ENCODE peak calls at places on chromosomes 16 and 17, in nine cellular contexts. One of them, this sample, is unnamed.

GRCh38 chr17:10226930-10227695 is 28.7 kb upstream of the GAS7 start:
- DNase-seq in foreskin fibroblast: peak; percentile 4
- DNase-seq in fibroblast of lung: no peak
- DNase-seq in fibroblast of mammary gland: peak; percentile 33
- DNase-seq in left ventricle myocardium inferior: peak; percentile 58
- DNase-seq in mucosa of descending colon: peak; percentile 69
- DNase-seq in IMR-90: peak; percentile 22
- DNase-seq in brain microvascular endothelial cell: no peak
- DNase-seq in NB4: peak; percentile 74
- DNase-seq in this sample: peak; percentile 56

GRCh38 chr17:5283531-5284315 is 1.6 kb downstream of the RABEP1 start:
- DNase-seq in foreskin fibroblast: no peak
- DNase-seq in fibroblast of lung: peak; percentile 80
- DNase-seq in fibroblast of mammary gland: no peak
- DNase-seq in left ventricle myocardium inferior: no peak
- DNase-seq in mucosa of descending colon: no peak
- DNase-seq in IMR-90: peak; percentile 19
- DNase-seq in brain microvascular endothelial cell: no peak
- DNase-seq in NB4: peak; percentile 19
- DNase-seq in this sample: no peak

GRCh38 chr17:6474906-6475305 is 30.7 kb downstream of the PIMREG start:
- DNase-seq in foreskin fibroblast: no peak
- DNase-seq in fibroblast of lung: no peak
- DNase-seq in fibroblast of mammary gland: no peak
- DNase-seq in left ventricle myocardium inferior: no peak
- DNase-seq in mucosa of descending colon: no peak
- DNase-seq in IMR-90: no peak
- DNase-seq in brain microvascular endothelial cell: no peak
- DNase-seq in NB4: no peak
- DNase-seq in this sample: peak; percentile 34

GRCh38 chr17:50111687-50112655 is 16.8 kb downstream of the PDK2 start:
- DNase-seq in foreskin fibroblast: no peak
- DNase-seq in fibroblast of lung: no peak
- DNase-seq in fibroblast of mammary gland: no peak
- DNase-seq in left ventricle myocardium inferior: peak; percentile 77
- DNase-seq in mucosa of descending colon: no peak
- DNase-seq in IMR-90: no peak
- DNase-seq in brain microvascular endothelial cell: no peak
- DNase-seq in NB4: no peak
- DNase-seq in this sample: no peak

GRCh38 chr17:55563363-55563762 is 52.1 kb upstream of the SMIM36 start:
- DNase-seq in foreskin fibroblast: no peak
- DNase-seq in fibroblast of lung: no peak
- DNase-seq in fibroblast of mammary gland: no peak
- DNase-seq in left ventricle myocardium inferior: no peak
- DNase-seq in mucosa of descending colon: no peak
- DNase-seq in IMR-90: no peak
- DNase-seq in brain microvascular endothelial cell: no peak
- DNase-seq in NB4: no peak
- DNase-seq in this sample: no peak

GRCh38 chr16:49342336-49343265 is 31.0 kb upstream of the C16orf78 start:
- DNase-seq in foreskin fibroblast: no peak
- DNase-seq in fibroblast of lung: no peak
- DNase-seq in fibroblast of mammary gland: no peak
- DNase-seq in left ventricle myocardium inferior: no peak
- DNase-seq in mucosa of descending colon: no peak
- DNase-seq in IMR-90: no peak
- DNase-seq in brain microvascular endothelial cell: no peak
- DNase-seq in NB4: no peak
- DNase-seq in this sample: no peak

GRCh38 chr16:1959269-1960039 is at the start of gene NDUFB10:
- DNase-seq in foreskin fibroblast: peak; percentile 92
- DNase-seq in fibroblast of lung: peak; percentile 83
- DNase-seq in fibroblast of mammary gland: peak; percentile 91
- DNase-seq in left ventricle myocardium inferior: peak; percentile 94
- DNase-seq in mucosa of descending colon: peak; percentile 95
- DNase-seq in IMR-90: peak; percentile 87
- DNase-seq in brain microvascular endothelial cell: peak; percentile 78
- DNase-seq in NB4: peak; percentile 93
- DNase-seq in this sample: peak; percentile 92

GRCh38 chr17:42248351-42249179 is 27.6 kb downstream of the STAT5B start:
- DNase-seq in foreskin fibroblast: peak; percentile 60
- DNase-seq in fibroblast of lung: peak; percentile 93
- DNase-seq in fibroblast of mammary gland: peak; percentile 94
- DNase-seq in left ventricle myocardium inferior: peak; percentile 60
- DNase-seq in mucosa of descending colon: peak; percentile 76
- DNase-seq in IMR-90: peak; percentile 93
- DNase-seq in brain microvascular endothelial cell: peak; percentile 87
- DNase-seq in NB4: peak; percentile 94
- DNase-seq in this sample: peak; percentile 98

GRCh38 chr16:85077039-85077438 is 35.2 kb downstream of the CIBAR2 start:
- DNase-seq in foreskin fibroblast: no peak
- DNase-seq in fibroblast of lung: no peak
- DNase-seq in fibroblast of mammary gland: no peak
- DNase-seq in left ventricle myocardium inferior: no peak
- DNase-seq in mucosa of descending colon: no peak
- DNase-seq in IMR-90: no peak
- DNase-seq in brain microvascular endothelial cell: no peak
- DNase-seq in NB4: peak; percentile 79
- DNase-seq in this sample: no peak

GRCh38 chr17:46771601-46772012 is 46.9 kb downstream of the WNT3 start:
- DNase-seq in foreskin fibroblast: no peak
- DNase-seq in fibroblast of lung: peak; percentile 30
- DNase-seq in fibroblast of mammary gland: no peak
- DNase-seq in left ventricle myocardium inferior: no peak
- DNase-seq in mucosa of descending colon: peak; percentile 27
- DNase-seq in IMR-90: no peak
- DNase-seq in brain microvascular endothelial cell: no peak
- DNase-seq in NB4: peak; percentile 72
- DNase-seq in this sample: peak; percentile 20

GRCh38 chr16:58000706-58001676 is at the start of gene USB1:
- DNase-seq in foreskin fibroblast: peak; percentile 74
- DNase-seq in fibroblast of lung: peak; percentile 77
- DNase-seq in fibroblast of mammary gland: peak; percentile 69
- DNase-seq in left ventricle myocardium inferior: peak; percentile 92
- DNase-seq in mucosa of descending colon: peak; percentile 88
- DNase-seq in IMR-90: peak; percentile 73
- DNase-seq in brain microvascular endothelial cell: peak; percentile 75
- DNase-seq in NB4: peak; percentile 93
- DNase-seq in this sample: peak; percentile 78

GRCh38 chr17:6936370-6937028 is 59.4 kb upstream of the ALOX12 start:
- DNase-seq in foreskin fibroblast: no peak
- DNase-seq in fibroblast of lung: peak; percentile 24
- DNase-seq in fibroblast of mammary gland: peak; percentile 22
- DNase-seq in left ventricle myocardium inferior: no peak
- DNase-seq in mucosa of descending colon: peak; percentile 35
- DNase-seq in IMR-90: peak; percentile 6
- DNase-seq in brain microvascular endothelial cell: no peak
- DNase-seq in NB4: no peak
- DNase-seq in this sample: peak; percentile 24

GRCh38 chr17:76585649-76586593 is at the start of gene ST6GALNAC2:
- DNase-seq in foreskin fibroblast: no peak
- DNase-seq in fibroblast of lung: peak; percentile 40
- DNase-seq in fibroblast of mammary gland: no peak
- DNase-seq in left ventricle myocardium inferior: peak; percentile 69
- DNase-seq in mucosa of descending colon: peak; percentile 76
- DNase-seq in IMR-90: no peak
- DNase-seq in brain microvascular endothelial cell: no peak
- DNase-seq in NB4: peak; percentile 81
- DNase-seq in this sample: peak; percentile 56

GRCh38 chr17:18257268-18257681 is 1.3 kb downstream of the FLII start:
- DNase-seq in foreskin fibroblast: no peak
- DNase-seq in fibroblast of lung: no peak
- DNase-seq in fibroblast of mammary gland: no peak
- DNase-seq in left ventricle myocardium inferior: no peak
- DNase-seq in mucosa of descending colon: no peak
- DNase-seq in IMR-90: no peak
- DNase-seq in brain microvascular endothelial cell: no peak
- DNase-seq in NB4: no peak
- DNase-seq in this sample: no peak

GRCh38 chr16:57297856-57298255 is 13.4 kb upstream of the PLLP start:
- DNase-seq in foreskin fibroblast: no peak
- DNase-seq in fibroblast of lung: no peak
- DNase-seq in fibroblast of mammary gland: no peak
- DNase-seq in left ventricle myocardium inferior: no peak
- DNase-seq in mucosa of descending colon: no peak
- DNase-seq in IMR-90: no peak
- DNase-seq in brain microvascular endothelial cell: no peak
- DNase-seq in NB4: peak; percentile 75
- DNase-seq in this sample: no peak

GRCh38 chr17:72118588-72119279 is 2.1 kb upstream of the SOX9 start:
- DNase-seq in foreskin fibroblast: peak; percentile 73
- DNase-seq in fibroblast of lung: peak; percentile 84
- DNase-seq in fibroblast of mammary gland: peak; percentile 76
- DNase-seq in left ventricle myocardium inferior: peak; percentile 52
- DNase-seq in mucosa of descending colon: peak; percentile 77
- DNase-seq in IMR-90: peak; percentile 88
- DNase-seq in brain microvascular endothelial cell: peak; percentile 79
- DNase-seq in NB4: peak; percentile 49
- DNase-seq in this sample: peak; percentile 82

GRCh38 chr17:72117748-72118587 is 2.9 kb upstream of the SOX9 start:
- DNase-seq in foreskin fibroblast: no peak
- DNase-seq in fibroblast of lung: no peak
- DNase-seq in fibroblast of mammary gland: no peak
- DNase-seq in left ventricle myocardium inferior: no peak
- DNase-seq in mucosa of descending colon: peak; percentile 44
- DNase-seq in IMR-90: no peak
- DNase-seq in brain microvascular endothelial cell: no peak
- DNase-seq in NB4: no peak
- DNase-seq in this sample: no peak

GRCh38 chr17:72115789-72116520 is 4.9 kb upstream of the SOX9 start:
- DNase-seq in foreskin fibroblast: no peak
- DNase-seq in fibroblast of lung: no peak
- DNase-seq in fibroblast of mammary gland: no peak
- DNase-seq in left ventricle myocardium inferior: no peak
- DNase-seq in mucosa of descending colon: no peak
- DNase-seq in IMR-90: no peak
- DNase-seq in brain microvascular endothelial cell: no peak
- DNase-seq in NB4: no peak
- DNase-seq in this sample: no peak

GRCh38 chr17:72116692-72117469 is 3.9 kb upstream of the SOX9 start:
- DNase-seq in foreskin fibroblast: peak; percentile 16
- DNase-seq in fibroblast of lung: peak; percentile 64
- DNase-seq in fibroblast of mammary gland: no peak
- DNase-seq in left ventricle myocardium inferior: no peak
- DNase-seq in mucosa of descending colon: peak; percentile 35
- DNase-seq in IMR-90: peak; percentile 30
- DNase-seq in brain microvascular endothelial cell: no peak
- DNase-seq in NB4: no peak
- DNase-seq in this sample: peak; percentile 27

DNA sequence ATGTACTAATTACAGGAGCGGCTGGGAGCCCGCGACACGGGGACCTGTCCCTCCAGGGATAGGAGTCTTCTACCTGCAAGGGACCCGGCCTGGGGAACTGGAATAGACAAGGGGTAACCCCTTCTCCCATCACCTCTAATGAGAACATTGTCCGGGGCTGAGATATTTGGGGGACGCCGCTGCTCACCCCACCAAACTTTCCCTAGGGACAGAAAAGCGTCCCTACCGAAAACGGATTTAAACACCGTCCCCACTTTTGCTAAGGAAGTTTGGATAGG is 3.4 kb upstream of the SOX9 start:
- DNase-seq in foreskin fibroblast: no peak
- DNase-seq in fibroblast of lung: no peak
- DNase-seq in fibroblast of mammary gland: no peak
- DNase-seq in left ventricle myocardium inferior: no peak
- DNase-seq in mucosa of descending colon: no peak
- DNase-seq in IMR-90: no peak
- DNase-seq in brain microvascular endothelial cell: no peak
- DNase-seq in NB4: no peak
- DNase-seq in this sample: no peak
- H3K4me3 ChIP-seq in foreskin fibroblast: peak overlapping the region; percentile 50
- H3K4me3 ChIP-seq in fibroblast of lung: peak overlapping the region; percentile 64
- H3K4me3 ChIP-seq in fibroblast of mammary gland: no peak overlapping the region
- H3K4me3 ChIP-seq in left ventricle myocardium inferior: peak overlapping the region; percentile 81
- H3K4me3 ChIP-seq in mucosa of descending colon: no peak overlapping the region
- H3K4me3 ChIP-seq in IMR-90: peak overlapping the region; percentile 47
- H3K4me3 ChIP-seq in brain microvascular endothelial cell: peak overlapping the region; percentile 55
- H3K4me3 ChIP-seq in NB4: no peak overlapping the region
- H3K4me3 ChIP-seq in this sample: no peak overlapping the region

GRCh38 chr17:79658811-79659207 is 48.0 kb upstream of the RBFOX3 start:
- DNase-seq in foreskin fibroblast: peak; percentile 8
- DNase-seq in fibroblast of lung: peak; percentile 5
- DNase-seq in fibroblast of mammary gland: peak; percentile 25
- DNase-seq in left ventricle myocardium inferior: no peak
- DNase-seq in mucosa of descending colon: peak; percentile 6
- DNase-seq in IMR-90: peak; percentile 21
- DNase-seq in brain microvascular endothelial cell: peak; percentile 7
- DNase-seq in NB4: peak; percentile 32
- DNase-seq in this sample: peak; percentile 6
- TF ChIP-seq CTCF in foreskin fibroblast: peak; percentile 37
- TF ChIP-seq CTCF in fibroblast of lung: peak; percentile 39
- TF ChIP-seq CTCF in fibroblast of mammary gland: peak; percentile 45
- TF ChIP-seq CTCF in left ventricle myocardium inferior: peak; percentile 52
- TF ChIP-seq CTCF in mucosa of descending colon: no peak
- TF ChIP-seq CTCF in IMR-90: peak; percentile 30
- TF ChIP-seq CTCF in brain microvascular endothelial cell: peak; percentile 68
- TF ChIP-seq CTCF in NB4: peak; percentile 65
- TF ChIP-seq CTCF in this sample: peak; percentile 46

DNA sequence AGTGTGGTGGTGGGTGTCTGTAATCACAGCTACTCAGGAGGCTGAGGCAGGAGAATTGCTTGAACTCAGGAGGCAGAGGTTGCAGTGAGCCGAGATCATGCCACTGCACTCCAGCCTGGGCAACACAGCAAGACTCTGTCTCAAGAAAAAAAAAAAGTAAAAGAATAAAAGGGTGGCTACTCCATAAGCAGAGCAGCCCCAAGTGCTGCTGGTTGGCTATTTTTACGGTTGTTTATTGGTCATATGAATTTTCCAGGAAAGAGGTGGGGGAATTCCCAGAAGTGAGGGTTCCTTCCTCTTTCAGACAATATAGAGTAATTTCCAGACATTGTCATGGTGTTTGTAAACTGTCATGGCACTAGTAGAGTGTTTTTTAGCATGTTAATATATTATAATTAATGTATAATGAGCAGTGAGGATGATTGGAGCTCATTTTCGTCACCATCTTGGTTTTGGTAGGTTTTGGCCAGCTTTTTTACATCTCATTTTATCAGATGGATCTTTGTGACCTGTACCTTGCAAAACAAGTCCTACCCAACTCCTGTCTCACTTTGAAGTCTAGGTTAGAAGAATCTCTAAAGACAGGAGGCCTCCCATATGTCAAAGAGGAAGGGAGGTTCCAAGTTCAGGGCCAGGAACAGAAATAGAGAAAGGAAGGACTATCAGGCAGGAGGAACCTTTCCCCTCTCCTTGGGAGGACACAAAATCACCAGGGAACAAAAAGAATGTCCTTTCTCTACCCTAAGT is 39.1 kb downstream of the HOXB1 start:
- DNase-seq in foreskin fibroblast: no peak
- DNase-seq in fibroblast of lung: no peak
- DNase-seq in fibroblast of mammary gland: no peak
- DNase-seq in left ventricle myocardium inferior: no peak
- DNase-seq in mucosa of descending colon: no peak
- DNase-seq in IMR-90: peak; percentile 48
- DNase-seq in brain microvascular endothelial cell: no peak
- DNase-seq in NB4: no peak
- DNase-seq in this sample: no peak
- H3K4me3 ChIP-seq in foreskin fibroblast: no peak overlapping the region
- H3K4me3 ChIP-seq in fibroblast of lung: no peak overlapping the region
- H3K4me3 ChIP-seq in fibroblast of mammary gland: no peak overlapping the region
- H3K4me3 ChIP-seq in left ventricle myocardium inferior: no peak overlapping the region
- H3K4me3 ChIP-seq in mucosa of descending colon: no peak overlapping the region
- H3K4me3 ChIP-seq in IMR-90: no peak overlapping the region
- H3K4me3 ChIP-seq in brain microvascular endothelial cell: no peak overlapping the region
- H3K4me3 ChIP-seq in NB4: no peak overlapping the region
- H3K4me3 ChIP-seq in this sample: no peak overlapping the region

GRCh38 chr16:64841482-64841881 is 280.4 kb downstream of the CDH11 start:
- DNase-seq in foreskin fibroblast: no peak
- DNase-seq in fibroblast of lung: no peak
- DNase-seq in fibroblast of mammary gland: no peak
- DNase-seq in left ventricle myocardium inferior: no peak
- DNase-seq in mucosa of descending colon: no peak
- DNase-seq in IMR-90: no peak
- DNase-seq in brain microvascular endothelial cell: no peak
- DNase-seq in NB4: no peak
- DNase-seq in this sample: peak; percentile 10
- TF ChIP-seq CTCF in foreskin fibroblast: no peak
- TF ChIP-seq CTCF in fibroblast of lung: no peak
- TF ChIP-seq CTCF in fibroblast of mammary gland: no peak
- TF ChIP-seq CTCF in left ventricle myocardium inferior: no peak
- TF ChIP-seq CTCF in mucosa of descending colon: no peak
- TF ChIP-seq CTCF in IMR-90: no peak
- TF ChIP-seq CTCF in brain microvascular endothelial cell: no peak
- TF ChIP-seq CTCF in NB4: no peak
- TF ChIP-seq CTCF in this sample: peak; percentile 3

This sample was measured in fibroblast of villous mesenchyme.